ENCODE peak calls at places on chromosomes 16 and 17, in eight cellular contexts. One of them, this sample, is unnamed.

GRCh38 chr16:85568519-85568918 is 44.6 kb upstream of the GSE1 start:
- DNase-seq in right lobe of liver: peak
- DNase-seq in H54: no peak
- DNase-seq in Calu3: no peak
- DNase-seq in effector CD4-positive, alpha-beta T cell: no peak
- DNase-seq in mucosa of gallbladder: peak
- DNase-seq in cardiac muscle cell: no peak
- DNase-seq in A172: no peak
- DNase-seq in this sample: no peak

GRCh38 chr16:58198739-58199411 is 969 bp upstream of the CSNK2A2 start:
- DNase-seq in A172: no peak
- DNase-seq in right lobe of liver: no peak
- DNase-seq in effector CD4-positive, alpha-beta T cell: no peak
- DNase-seq in Calu3: no peak
- DNase-seq in cardiac muscle cell: no peak
- DNase-seq in H54: no peak
- DNase-seq in mucosa of gallbladder: no peak
- DNase-seq in this sample: no peak

GRCh38 chr17:31560836-31561235 is 169.4 kb downstream of the RAB11FIP4 start:
- DNase-seq in effector CD4-positive, alpha-beta T cell: no peak
- DNase-seq in right lobe of liver: peak
- DNase-seq in H54: no peak
- DNase-seq in Calu3: no peak
- DNase-seq in cardiac muscle cell: no peak
- DNase-seq in mucosa of gallbladder: no peak
- DNase-seq in A172: no peak
- DNase-seq in this sample: peak

GRCh38 chr17:28326114-28326513 is 7.1 kb downstream of the TMEM97 start:
- DNase-seq in mucosa of gallbladder: peak
- DNase-seq in cardiac muscle cell: no peak
- DNase-seq in right lobe of liver: peak
- DNase-seq in H54: no peak
- DNase-seq in Calu3: peak
- DNase-seq in effector CD4-positive, alpha-beta T cell: no peak
- DNase-seq in A172: no peak
- DNase-seq in this sample: no peak

GRCh38 chr16:89345663-89346150 is 128.2 kb downstream of the ZNF778 start:
- DNase-seq in A172: no peak
- DNase-seq in right lobe of liver: peak
- DNase-seq in mucosa of gallbladder: no peak
- DNase-seq in effector CD4-positive, alpha-beta T cell: no peak
- DNase-seq in Calu3: no peak
- DNase-seq in H54: no peak
- DNase-seq in cardiac muscle cell: no peak
- DNase-seq in this sample: no peak

GRCh38 chr17:59483860-59484259 is 81.5 kb upstream of the DHX40 start:
- DNase-seq in A172: no peak
- DNase-seq in H54: no peak
- DNase-seq in right lobe of liver: no peak
- DNase-seq in mucosa of gallbladder: no peak
- DNase-seq in Calu3: no peak
- DNase-seq in effector CD4-positive, alpha-beta T cell: no peak
- DNase-seq in cardiac muscle cell: no peak
- DNase-seq in this sample: no peak

GRCh38 chr17:8632087-8632486 is 1.6 kb upstream of the MYH10 start:
- DNase-seq in A172: no peak
- DNase-seq in mucosa of gallbladder: no peak
- DNase-seq in right lobe of liver: peak
- DNase-seq in cardiac muscle cell: no peak
- DNase-seq in effector CD4-positive, alpha-beta T cell: no peak
- DNase-seq in Calu3: no peak
- DNase-seq in H54: no peak
- DNase-seq in this sample: peak

GRCh38 chr17:51630101-51630671 is 369.8 kb downstream of the UTP18 start:
- DNase-seq in right lobe of liver: peak
- DNase-seq in H54: no peak
- DNase-seq in cardiac muscle cell: no peak
- DNase-seq in A172: no peak
- DNase-seq in mucosa of gallbladder: no peak
- DNase-seq in effector CD4-positive, alpha-beta T cell: no peak
- DNase-seq in Calu3: no peak
- DNase-seq in this sample: no peak

GRCh38 chr16:86578499-86579267 is at the start of gene FOXL1:
- DNase-seq in right lobe of liver: no peak
- DNase-seq in H54: no peak
- DNase-seq in mucosa of gallbladder: peak
- DNase-seq in A172: no peak
- DNase-seq in effector CD4-positive, alpha-beta T cell: no peak
- DNase-seq in Calu3: peak
- DNase-seq in cardiac muscle cell: no peak
- DNase-seq in this sample: no peak

GRCh38 chr16:75252049-75252864 is 833 bp upstream of the BCAR1 start:
- DNase-seq in Calu3: no peak
- DNase-seq in H54: no peak
- DNase-seq in effector CD4-positive, alpha-beta T cell: no peak
- DNase-seq in A172: no peak
- DNase-seq in cardiac muscle cell: no peak
- DNase-seq in right lobe of liver: no peak
- DNase-seq in mucosa of gallbladder: no peak
- DNase-seq in this sample: no peak

GRCh38 chr17:75509528-75510258 is 5.6 kb downstream of the CASKIN2 start:
- DNase-seq in effector CD4-positive, alpha-beta T cell: no peak
- DNase-seq in cardiac muscle cell: no peak
- DNase-seq in H54: no peak
- DNase-seq in right lobe of liver: peak
- DNase-seq in Calu3: no peak
- DNase-seq in mucosa of gallbladder: no peak
- DNase-seq in A172: no peak
- DNase-seq in this sample: peak

GRCh38 chr16:2497641-2498040 is 16.1 kb upstream of the ATP6V0C start:
- DNase-seq in effector CD4-positive, alpha-beta T cell: no peak
- DNase-seq in A172: no peak
- DNase-seq in H54: no peak
- DNase-seq in cardiac muscle cell: no peak
- DNase-seq in right lobe of liver: no peak
- DNase-seq in mucosa of gallbladder: no peak
- DNase-seq in Calu3: no peak
- DNase-seq in this sample: no peak

GRCh38 chr16:15641753-15642556 is 999 bp downstream of the MARF1 start:
- DNase-seq in Calu3: no peak
- DNase-seq in A172: no peak
- DNase-seq in effector CD4-positive, alpha-beta T cell: no peak
- DNase-seq in right lobe of liver: no peak
- DNase-seq in H54: no peak
- DNase-seq in mucosa of gallbladder: no peak
- DNase-seq in cardiac muscle cell: no peak
- DNase-seq in this sample: no peak